ENCODE peak calls at places on chromosomes 11 and 22, in four cellular contexts. A is IMR-90, V is H1, C is SK-N-SH. K is an unnamed sample.

GRCh38 chr11:73637012-73637411 is 9.4 kb upstream of the PLEKHB1 start:
- DNase-seq in A (no peak), V (no peak), C (no peak), K (no peak)

GRCh38 chr11:5719703-5720495 is 16.3 kb upstream of the OR56B1 start:
- DNase-seq in A (no peak), V (no peak), C (no peak), K (no peak)

GRCh38 chr11:111335596-111335995 is 37.2 kb downstream of the POU2AF3 start:
- DNase-seq in A (no peak), V (no peak), C (no peak), K (no peak)

GRCh38 chr11:70448983-70449567 is 50.7 kb downstream of the CTTN start:
- DNase-seq in A (no peak), V (no peak), C (no peak), K (peak; percentile 49)

GRCh38 chr11:18785416-18785815 is 6.2 kb downstream of the PTPN5 start:
- DNase-seq in A (no peak), V (no peak), C (peak; percentile 48), K (no peak)

GRCh38 chr11:95922536-95923440 is 1.1 kb downstream of the MTMR2 start:
- DNase-seq in A (no peak), V (no peak), C (no peak), K (no peak)

GRCh38 chr11:132114185-132114584 is 743.8 kb downstream of the NTM start:
- DNase-seq in A (peak; percentile 25), V (no peak), C (peak; percentile 60), K (peak; percentile 72)

GRCh38 chr11:45142241-45142885 is 4.1 kb upstream of the PRDM11 start:
- DNase-seq in A (peak; percentile 28), V (no peak), C (no peak), K (no peak)

GRCh38 chr11:131710511-131710910 is 340.1 kb downstream of the NTM start:
- DNase-seq in A (peak; percentile 38), V (no peak), C (no peak), K (no peak)

GRCh38 chr11:92251980-92252379 is 27.4 kb downstream of the FAT3 start:
- DNase-seq in A (peak; percentile 68), V (no peak), C (no peak), K (no peak)

GRCh38 chr11:1219836-1220810 is 2.7 kb upstream of the MUC5B start:
- DNase-seq in A (no peak), V (peak; percentile 41), C (peak; percentile 24), K (no peak)

GRCh38 chr22:30002861-30003489 is 77.3 kb upstream of the HORMAD2 start:
- DNase-seq in A (no peak), V (no peak), C (no peak), K (no peak)

GRCh38 chr22:36304429-36304828 is 51.5 kb downstream of the APOL1 start:
- DNase-seq in A (peak; percentile 29), V (no peak), C (no peak), K (no peak)

GRCh38 chr22:28425211-28425610 is 254.4 kb downstream of the TTC28 start:
- DNase-seq in A (no peak), V (no peak), C (no peak), K (no peak)

GRCh38 chr11:16936643-16937042 is 77.6 kb downstream of the PLEKHA7 start:
- DNase-seq in A (no peak), V (no peak), C (no peak), K (no peak)

GRCh38 chr11:117011541-117011908 is 86.7 kb downstream of the SIK3 start:
- DNase-seq in A (no peak), V (no peak), C (no peak), K (no peak)

GRCh38 chr22:30296851-30297250 is 7.5 kb upstream of the CASTOR1 start:
- DNase-seq in A (no peak), V (no peak), C (no peak), K (no peak)

GRCh38 chr22:35739642-35740041 is 22.0 kb downstream of the APOL5 start:
- DNase-seq in A (no peak), V (no peak), C (no peak), K (no peak)

GRCh38 chr22:44391026-44391425 is 78.3 kb upstream of the SHISAL1 start:
- DNase-seq in A (no peak), V (no peak), C (peak; percentile 54), K (peak; percentile 9)

GRCh38 chr11:65506770-65507485 is 8.1 kb downstream of the MALAT1 start:
- DNase-seq in A (peak; percentile 95), V (peak; percentile 63), C (no peak), K (no peak)

GRCh38 chr11:121467965-121468364 is 15.2 kb upstream of the SORL1-AS1 start:
- DNase-seq in A (no peak), V (no peak), C (no peak), K (no peak)

GRCh38 chr11:48013269-48013901 is 33.0 kb downstream of the PTPRJ start:
- DNase-seq in A (peak; percentile 65), V (no peak), C (no peak), K (no peak)

GRCh38 chr11:110529043-110529442 is 99.3 kb downstream of the FDX1 start:
- DNase-seq in A (no peak), V (no peak), C (no peak), K (peak; percentile 42)

GRCh38 chr22:20560716-20561115 is 53.3 kb downstream of the MED15 start:
- DNase-seq in A (no peak), V (no peak), C (no peak), K (no peak)

GRCh38 chr11:108669711-108670110 is 4.8 kb downstream of the DDX10 start:
- DNase-seq in A (no peak), V (no peak), C (no peak), K (no peak)

GRCh38 chr22:21636629-21637218 is 4.2 kb downstream of the CCDC116 start:
- DNase-seq in A (no peak), V (no peak), C (no peak), K (no peak)

GRCh38 chr11:62071408-62071807 is 52.4 kb upstream of the INCENP start:
- DNase-seq in A (peak; percentile 22), V (no peak), C (no peak), K (no peak)

GRCh38 chr11:60777572-60777971 is 7.6 kb upstream of the MS4A10 start:
- DNase-seq in A (peak; percentile 82), V (no peak), C (no peak), K (no peak)

GRCh38 chr11:45857834-45858492 is 10.7 kb downstream of the CRY2 start:
- DNase-seq in A (peak; percentile 84), V (no peak), C (peak; percentile 60), K (no peak)

GRCh38 chr11:44286268-44286880 is 23.6 kb downstream of the ALX4 start:
- DNase-seq in A (peak; percentile 44), V (peak; percentile 89), C (peak; percentile 86), K (peak; percentile 83)

GRCh38 chr11:110176366-110177056 is 83.3 kb downstream of the ZC3H12C start:
- DNase-seq in A (peak; percentile 51), V (no peak), C (no peak), K (no peak)

GRCh38 chr22:20099099-20099711 is 16.7 kb upstream of the RANBP1 start:
- DNase-seq in A (no peak), V (no peak), C (no peak), K (no peak)

GRCh38 chr11:36051235-36052072 is 107.6 kb downstream of the LDLRAD3 start:
- DNase-seq in A (no peak), V (no peak), C (no peak), K (no peak)

GRCh38 chr11:35654711-35655110 is 7.9 kb upstream of the TRIM44 start:
- DNase-seq in A (no peak), V (no peak), C (no peak), K (no peak)

GRCh38 chr22:41966607-41967240 is 2.5 kb upstream of the SEPTIN3 start:
- DNase-seq in A (peak; percentile 88), V (peak; percentile 62), C (peak; percentile 23), K (peak; percentile 40)
- TF ChIP-seq CTCF in A (peak; percentile 65), V (peak; percentile 56), C (peak; percentile 20), K (no peak)

GRCh38 chr22:49583341-49583740 is 244.3 kb downstream of the BRD1 start:
- DNase-seq in A (no peak), V (peak; percentile 35), C (peak; percentile 17), K (no peak)

GRCh38 chr22:49585695-49586243 is 241.9 kb downstream of the BRD1 start:
- DNase-seq in A (no peak), V (no peak), C (no peak), K (no peak)

GRCh38 chr22:49582671-49583070 is 245.0 kb downstream of the BRD1 start:
- DNase-seq in A (no peak), V (peak; percentile 33), C (peak; percentile 12), K (no peak)

GRCh38 chr22:49582171-49582570 is 245.5 kb downstream of the BRD1 start:
- DNase-seq in A (no peak), V (no peak), C (peak; percentile 46), K (no peak)

GRCh38 chr22:49583886-49584505 is 243.7 kb downstream of the BRD1 start:
- DNase-seq in A (no peak), V (no peak), C (peak; percentile 15), K (no peak)
- TF ChIP-seq USF2 in A (no peak), V (no peak), C (no peak), K (no peak)

GRCh38 chr22:39896313-39896996 is 2.9 kb upstream of the ENTHD1 start:
- DNase-seq in A (no peak), V (no peak), C (no peak), K (no peak)
- TF ChIP-seq CTCF in A (no peak), V (no peak), C (no peak), K (no peak)

GRCh38 chr11:75339685-75340409 is 11.6 kb downstream of the ARRB1 start:
- DNase-seq in A (no peak), V (no peak), C (no peak), K (no peak)
- TF ChIP-seq USF2 in A (no peak), V (no peak), C (no peak), K (no peak)

GRCh38 chr11:113446112-113446511 is 29.1 kb downstream of the DRD2 start:
- DNase-seq in A (no peak), V (no peak), C (no peak), K (no peak)

GRCh38 chr11:113448311-113448666 is 26.9 kb downstream of the DRD2 start:
- DNase-seq in A (no peak), V (no peak), C (no peak), K (no peak)

GRCh38 chr11:113444469-113445122 is 30.6 kb downstream of the DRD2 start:
- DNase-seq in A (no peak), V (no peak), C (no peak), K (no peak)

GRCh38 chr11:113447621-113448310 is 27.4 kb downstream of the DRD2 start:
- DNase-seq in A (peak; percentile 40), V (no peak), C (peak; percentile 40), K (no peak)

GRCh38 chr11:113446938-113447337 is 28.3 kb downstream of the DRD2 start:
- DNase-seq in A (no peak), V (no peak), C (peak; percentile 44), K (no peak)
- TF ChIP-seq CTCF in A (no peak), V (no peak), C (no peak), K (no peak)

DNA sequence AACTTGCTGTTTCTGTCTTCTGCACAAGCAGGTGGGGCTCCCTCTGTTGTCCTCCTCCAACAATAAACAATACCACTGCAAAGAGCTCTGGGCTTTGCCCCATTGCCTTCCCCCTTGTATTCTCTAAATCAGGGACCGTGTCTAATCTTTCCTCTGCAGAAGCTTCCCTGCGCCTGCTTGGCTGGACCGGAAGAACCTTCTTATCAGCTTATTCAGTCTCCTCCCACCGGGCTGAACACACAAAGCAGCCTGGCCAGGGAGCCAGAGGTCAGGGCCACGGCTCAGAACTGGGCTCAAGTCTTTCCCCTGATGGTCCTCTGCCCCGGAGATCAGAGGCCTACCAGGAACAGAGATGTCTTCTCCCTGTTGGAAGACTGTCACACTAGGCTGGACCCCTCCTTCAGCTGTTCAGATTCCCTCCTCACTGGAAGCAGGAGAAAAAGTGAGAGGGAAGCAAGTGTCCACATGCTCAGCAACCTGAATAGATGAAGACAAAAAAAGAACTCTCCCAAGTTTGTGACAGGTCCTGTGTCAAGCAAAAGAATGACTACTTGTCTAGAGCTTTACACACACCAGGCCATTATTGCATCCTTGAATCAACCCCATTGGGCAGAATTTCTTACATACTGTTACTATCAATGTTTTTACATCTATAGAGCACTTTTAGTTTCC is 63.7 kb downstream of the RAB30 start:
- DNase-seq in A (peak; percentile 24), V (no peak), C (peak; percentile 72), K (peak; percentile 17)
- TF ChIP-seq USF2 in A (no peak), V (no peak), C (no peak), K (no peak)